ENCODE peak calls at places on chromosomes 7 and 10, in ten cellular contexts. Y, T, H, K, P, G, L, W, U and M are unnamed samples.

GRCh38 chr10:59844436-59844835 is 61.9 kb downstream of the CCDC6 start:
- DNase-seq in Y (no peak), T (peak), H (no peak), K (no peak), P (no peak), G (no peak), L (no peak), W (no peak), U (no peak), M (no peak)

GRCh38 chr7:29807179-29807841 is 1.0 kb downstream of the WIPF3 start:
- DNase-seq in Y (no peak), T (no peak), H (no peak), K (no peak), P (peak), G (no peak), L (peak), W (peak), U (no peak), M (peak)

GRCh38 chr10:97525683-97526110 is 27.0 kb downstream of the UBTD1 start:
- DNase-seq in Y (no peak), T (no peak), H (no peak), K (no peak), P (no peak), G (no peak), L (no peak), W (no peak), U (no peak), M (no peak)

GRCh38 chr7:32479574-32480200 is 10.5 kb downstream of the LSM5 start:
- DNase-seq in Y (no peak), T (peak), H (no peak), K (no peak), P (peak), G (peak), L (no peak), W (no peak), U (peak), M (no peak)

GRCh38 chr10:10642741-10643280 is 374.9 kb upstream of the CELF2 start:
- DNase-seq in Y (no peak), T (no peak), H (no peak), K (no peak), P (no peak), G (peak), L (peak), W (peak), U (peak), M (no peak)

GRCh38 chr7:150369740-150370501 is 1.3 kb downstream of the REPIN1 start:
- DNase-seq in Y (no peak), T (no peak), H (no peak), K (peak), P (peak), G (no peak), L (no peak), W (no peak), U (no peak), M (no peak)

GRCh38 chr7:12578930-12579640 is 8.6 kb downstream of the SCIN start:
- DNase-seq in Y (no peak), T (no peak), H (no peak), K (no peak), P (no peak), G (no peak), L (no peak), W (no peak), U (no peak), M (no peak)

GRCh38 chr7:156179872-156180390 is 367.7 kb upstream of the SHH start:
- DNase-seq in Y (no peak), T (no peak), H (no peak), K (no peak), P (no peak), G (no peak), L (no peak), W (no peak), U (no peak), M (no peak)

GRCh38 chr10:11297136-11297535 is 279.5 kb downstream of the CELF2 start:
- DNase-seq in Y (no peak), T (no peak), H (no peak), K (no peak), P (no peak), G (no peak), L (no peak), W (no peak), U (no peak), M (no peak)

GRCh38 chr7:3992841-3993240 is 689.3 kb upstream of the FOXK1 start:
- DNase-seq in Y (no peak), T (no peak), H (no peak), K (no peak), P (no peak), G (no peak), L (no peak), W (no peak), U (no peak), M (no peak)

GRCh38 chr10:110739811-110740271 is 95.7 kb downstream of the RBM20 start:
- DNase-seq in Y (no peak), T (no peak), H (no peak), K (no peak), P (no peak), G (peak), L (no peak), W (no peak), U (no peak), M (no peak)

GRCh38 chr10:110061687-110062086 is 53.9 kb downstream of the ADD3 start:
- DNase-seq in Y (no peak), T (no peak), H (no peak), K (no peak), P (no peak), G (no peak), L (no peak), W (no peak), U (no peak), M (no peak)

GRCh38 chr10:33136271-33136670 is 178.2 kb upstream of the ITGB1 start:
- DNase-seq in Y (no peak), T (no peak), H (no peak), K (no peak), P (no peak), G (peak), L (no peak), W (no peak), U (peak), M (no peak)

GRCh38 chr10:25907247-25907646 is 26.8 kb upstream of the MYO3A start:
- DNase-seq in Y (no peak), T (no peak), H (no peak), K (no peak), P (no peak), G (no peak), L (no peak), W (no peak), U (no peak), M (no peak)

GRCh38 chr10:14340051-14340744 is 9.5 kb upstream of the FRMD4A start:
- DNase-seq in Y (no peak), T (no peak), H (no peak), K (no peak), P (no peak), G (no peak), L (no peak), W (no peak), U (no peak), M (no peak)
- TF ChIP-seq CTCF in Y (no peak), T (no peak), H (no peak), K (no peak), P (no peak), G (no peak), L (no peak), W (no peak), U (no peak), M (no peak)

GRCh38 chr10:5812283-5813090 is 747 bp downstream of the GDI2 start:
- DNase-seq in Y (no peak), T (peak), H (no peak), K (peak), P (peak), G (peak), L (peak), W (peak), U (no peak), M (peak)

GRCh38 chr10:5811387-5811821 is 1.8 kb downstream of the GDI2 start:
- DNase-seq in Y (peak), T (no peak), H (peak), K (no peak), P (no peak), G (peak), L (no peak), W (no peak), U (peak), M (no peak)

GRCh38 chr10:5813091-5813340 is 218 bp downstream of the GDI2 start:
- DNase-seq in Y (no peak), T (no peak), H (no peak), K (no peak), P (no peak), G (no peak), L (no peak), W (no peak), U (no peak), M (no peak)

GRCh38 chr10:5814110-5815107 is 1.2 kb upstream of the GDI2 start:
- DNase-seq in Y (peak), T (peak), H (no peak), K (no peak), P (no peak), G (peak), L (no peak), W (no peak), U (peak), M (no peak)

DNA sequence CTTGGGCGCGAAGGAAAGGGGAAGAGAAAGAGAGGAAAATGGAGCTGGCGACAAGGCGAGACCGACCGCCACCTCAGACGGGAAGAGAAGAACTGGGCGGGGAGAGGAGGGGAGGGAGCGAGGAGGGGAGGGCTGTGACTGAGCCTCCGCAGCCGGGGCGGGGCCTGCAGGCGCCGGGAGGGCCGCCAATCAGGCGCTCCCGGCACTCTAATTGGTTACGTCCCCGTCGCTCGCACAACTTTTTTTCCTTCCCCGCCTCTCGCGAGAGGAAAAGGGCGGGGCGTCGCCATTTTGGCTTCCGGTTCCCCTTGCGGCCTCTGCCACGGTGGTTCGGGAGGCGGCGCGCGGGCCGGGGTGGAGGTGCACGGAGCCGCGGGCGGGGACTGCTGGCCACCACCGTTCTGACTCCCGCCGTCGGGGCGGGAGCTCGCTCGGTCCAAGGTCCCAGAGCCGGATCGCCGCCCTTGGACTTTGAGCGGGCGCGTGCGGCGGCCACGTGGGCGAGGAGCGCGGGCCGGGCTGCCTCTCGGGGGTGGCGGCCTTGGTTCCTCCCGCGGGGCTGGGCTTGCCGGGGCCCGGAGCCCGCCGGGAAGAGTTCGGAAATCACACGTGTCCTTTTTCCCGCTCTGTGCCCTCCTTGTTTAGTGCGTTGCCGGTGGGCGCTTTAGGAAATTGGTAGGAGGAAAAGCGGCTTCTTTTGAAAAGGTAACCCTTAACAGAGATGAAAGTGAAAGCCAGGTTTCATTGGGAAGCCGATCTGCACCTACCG is at the start of gene GDI2:
- DNase-seq in Y (peak), T (peak), H (peak), K (peak), P (peak), G (peak), L (peak), W (peak), U (peak), M (peak)
- TF ChIP-seq CTCF in Y (no peak), T (no peak), H (no peak), K (no peak), P (no peak), G (no peak), L (no peak), W (no peak), U (no peak), M (no peak)

DNA sequence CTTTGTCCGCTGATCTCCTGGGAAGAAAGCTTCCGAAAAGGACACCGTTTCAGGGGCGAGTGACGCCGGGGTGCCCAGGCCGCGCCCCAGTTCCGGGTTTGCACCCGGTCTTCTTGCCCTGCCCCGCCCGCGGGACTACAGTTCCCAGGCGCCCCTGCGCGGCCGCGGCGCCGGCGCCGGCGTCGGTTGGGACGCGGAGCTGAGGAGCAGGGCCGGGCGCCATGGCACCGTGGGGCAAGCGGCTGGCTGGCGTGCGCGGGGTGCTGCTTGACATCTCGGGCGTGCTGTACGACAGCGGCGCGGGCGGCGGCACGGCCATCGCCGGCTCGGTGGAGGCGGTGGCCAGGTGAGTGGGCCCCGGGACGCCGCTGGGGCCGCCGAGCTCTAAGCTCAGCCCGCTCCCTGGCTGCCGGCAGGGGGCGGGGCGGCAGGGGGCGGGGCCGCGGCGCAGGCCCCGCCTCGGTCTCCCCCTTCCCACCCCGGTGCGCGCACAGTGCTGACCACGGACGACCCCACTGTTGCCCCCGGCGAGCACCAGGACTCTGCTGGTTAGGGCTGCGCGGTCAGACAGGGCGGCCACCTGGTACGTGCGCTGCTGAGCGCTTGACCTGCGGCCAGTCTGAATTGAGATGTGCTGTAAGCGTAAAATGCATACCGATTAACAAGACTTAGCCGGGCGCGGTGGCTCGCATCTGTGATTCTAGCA is at the start of gene LHPP:
- DNase-seq in Y (peak), T (peak), H (no peak), K (peak), P (peak), G (peak), L (peak), W (peak), U (peak), M (peak)
- TF ChIP-seq CTCF in Y (no peak), T (peak), H (no peak), K (peak), P (peak), G (no peak), L (peak), W (peak), U (no peak), M (peak)

DNA sequence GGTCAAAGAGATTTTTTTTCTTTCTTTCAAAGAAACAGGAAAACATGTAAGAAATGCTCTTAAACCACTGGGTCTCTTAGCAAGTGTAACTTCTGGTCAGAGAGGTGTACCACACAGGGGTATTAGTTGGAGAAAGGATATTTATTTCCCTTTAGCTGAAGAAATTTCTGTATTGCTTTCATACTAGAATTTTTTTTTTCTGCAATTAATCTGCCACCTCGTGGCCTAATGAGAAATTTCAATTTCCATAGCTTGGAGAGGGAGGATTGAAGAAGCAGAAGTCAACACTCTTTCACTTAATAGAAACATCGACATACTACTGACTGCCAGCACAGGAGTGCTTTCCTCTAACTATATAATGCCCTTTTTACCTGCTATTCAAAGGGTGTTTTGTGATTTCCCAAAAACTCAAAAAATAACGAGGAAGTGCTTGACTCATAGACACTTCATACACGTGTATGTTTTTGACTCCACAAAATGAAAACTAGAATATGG is 177.6 kb upstream of the NAMPT start:
- DNase-seq in Y (no peak), T (no peak), H (no peak), K (no peak), P (peak), G (peak), L (no peak), W (no peak), U (peak), M (no peak)
- TF ChIP-seq CTCF in Y (peak), T (peak), H (peak), K (peak), P (peak), G (peak), L (peak), W (peak), U (peak), M (peak)

GRCh38 chr7:28298870-28299484 is 113.3 kb upstream of the CREB5 start:
- DNase-seq in Y (peak), T (peak), H (peak), K (no peak), P (peak), G (peak), L (no peak), W (peak), U (peak), M (no peak)
- TF ChIP-seq CTCF in Y (peak), T (peak), H (peak), K (peak), P (peak), G (peak), L (peak), W (no peak), U (peak), M (peak)

GRCh38 chr7:88357295-88357694 is 50.6 kb upstream of the STEAP4 start:
- DNase-seq in Y (no peak), T (no peak), H (no peak), K (no peak), P (no peak), G (peak), L (peak), W (peak), U (peak), M (no peak)
- TF ChIP-seq CTCF in Y (no peak), T (peak), H (peak), K (no peak), P (peak), G (peak), L (no peak), W (peak), U (peak), M (no peak)

GRCh38 chr10:948347-948746 is 16.8 kb upstream of the LARP4B start:
- DNase-seq in Y (no peak), T (no peak), H (no peak), K (no peak), P (no peak), G (no peak), L (no peak), W (no peak), U (no peak), M (no peak)
- TF ChIP-seq CTCF in Y (no peak), T (no peak), H (no peak), K (no peak), P (no peak), G (no peak), L (no peak), W (no peak), U (no peak), M (no peak)

DNA sequence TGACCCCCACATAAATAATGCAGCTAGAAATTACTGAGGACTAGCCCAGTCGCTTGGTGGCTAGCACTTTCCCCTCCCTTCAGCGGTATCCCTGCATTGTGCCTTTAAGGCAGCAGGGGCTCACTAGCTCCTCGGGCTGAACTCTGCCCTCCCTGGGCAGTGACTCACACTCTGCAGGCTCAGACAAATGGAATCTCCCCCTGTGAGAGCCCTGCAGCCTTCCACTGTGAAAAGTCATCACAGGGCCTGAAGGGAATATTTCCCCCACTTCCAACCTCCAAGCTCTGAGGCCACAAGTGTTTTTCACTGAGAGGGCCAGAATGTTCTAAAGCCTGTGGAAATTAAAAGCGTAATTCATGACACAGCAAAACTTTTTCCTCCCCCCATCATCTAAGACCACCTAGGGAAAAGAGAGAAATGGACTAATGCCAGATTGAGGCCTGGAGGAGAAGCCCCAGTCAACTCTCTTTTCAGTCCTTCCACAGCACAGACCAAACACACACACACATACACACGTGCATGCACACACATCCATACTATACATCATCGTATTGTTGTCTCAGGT is 93.6 kb upstream of the COL1A2 start:
- DNase-seq in Y (peak), T (peak), H (peak), K (peak), P (peak), G (peak), L (peak), W (peak), U (peak), M (peak)
- TF ChIP-seq CTCF in Y (no peak), T (peak), H (peak), K (no peak), P (peak), G (peak), L (no peak), W (no peak), U (peak), M (peak)

DNA sequence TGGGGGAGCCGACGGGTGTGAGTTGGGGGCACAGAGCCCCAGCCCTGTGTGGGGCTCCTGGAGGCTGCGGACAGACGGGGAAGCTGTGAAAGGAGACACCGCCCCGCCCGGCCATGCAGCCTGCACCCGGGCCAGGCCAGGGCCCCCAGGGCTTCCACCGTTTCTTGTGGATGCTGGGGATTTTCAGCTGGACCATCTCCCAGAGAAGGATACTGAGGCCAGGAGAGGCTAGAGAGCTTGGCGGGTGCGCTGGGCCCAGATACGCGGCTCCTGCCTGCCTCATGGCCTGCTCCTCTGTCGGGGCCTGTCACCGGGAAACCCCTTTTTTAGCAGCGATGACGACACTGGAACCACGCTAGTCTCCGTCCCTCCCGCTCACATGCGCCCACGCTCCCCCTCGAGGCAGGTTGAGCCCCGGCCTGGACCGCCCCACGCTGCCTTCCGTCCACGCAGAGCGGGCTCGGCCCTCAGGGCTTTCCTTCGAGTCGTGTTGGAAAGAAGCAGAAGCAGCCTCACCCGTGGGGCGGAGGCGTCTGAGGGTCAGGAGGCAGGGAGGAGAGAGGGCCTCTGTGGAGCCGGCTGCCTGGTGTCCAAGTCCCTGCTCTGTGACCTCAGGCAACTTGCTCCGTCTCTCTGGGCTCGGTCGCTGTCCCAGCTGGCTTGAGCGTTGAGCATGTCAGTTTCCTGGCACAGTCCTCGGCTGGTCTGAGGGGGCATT is 11.7 kb downstream of the TMEM184A start:
- DNase-seq in Y (no peak), T (no peak), H (no peak), K (no peak), P (no peak), G (no peak), L (peak), W (no peak), U (no peak), M (no peak)
- TF ChIP-seq CTCF in Y (no peak), T (no peak), H (no peak), K (no peak), P (no peak), G (no peak), L (no peak), W (no peak), U (no peak), M (no peak)

DNA sequence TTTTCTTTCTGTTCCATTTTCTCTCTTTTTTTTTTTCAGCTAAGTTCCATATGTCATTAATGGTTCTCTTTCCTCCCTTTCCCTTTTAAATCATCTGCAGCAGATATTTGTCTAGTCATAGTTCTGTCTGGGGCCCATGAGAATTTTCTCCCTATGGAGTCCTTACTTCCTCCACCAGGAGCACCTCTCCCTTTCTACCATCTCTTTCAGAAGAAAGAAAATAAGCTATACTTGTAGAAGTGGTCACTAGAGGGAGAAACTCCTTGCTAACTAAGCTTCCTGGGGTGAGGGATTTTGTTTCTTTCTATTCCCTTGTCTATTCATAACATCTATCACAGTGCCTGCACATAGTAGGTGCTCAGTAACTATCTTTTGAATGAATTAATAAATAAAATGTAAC is 230.2 kb upstream of the HPS1 start:
- DNase-seq in Y (no peak), T (no peak), H (no peak), K (no peak), P (no peak), G (no peak), L (no peak), W (no peak), U (no peak), M (no peak)
- TF ChIP-seq CTCF in Y (peak), T (no peak), H (peak), K (no peak), P (no peak), G (no peak), L (no peak), W (no peak), U (peak), M (peak)